ENCODE peak calls at places on chromosome 1, in four cellular contexts. One of them, this sample, is unnamed.
A peak's percentile ranks its signal among the peaks of the same experiment; 100 is the strongest.

GRCh38 chr1:15592285-15592684 is 7.4 kb upstream of the AGMAT start:
- DNase-seq in AG09319: no peak
- DNase-seq in nephron progenitor cell: no peak
- DNase-seq in suprapubic skin: no peak
- DNase-seq in this sample: no peak

GRCh38 chr1:212950243-212951057 is at the start of gene VASH2:
- DNase-seq in AG09319: peak; percentile 16
- DNase-seq in nephron progenitor cell: peak; percentile 90
- DNase-seq in suprapubic skin: peak; percentile 91
- DNase-seq in this sample: peak; percentile 96

GRCh38 chr1:226474443-226475111 is 66.7 kb upstream of the PARP1 start:
- DNase-seq in AG09319: no peak
- DNase-seq in nephron progenitor cell: no peak
- DNase-seq in suprapubic skin: no peak
- DNase-seq in this sample: peak; percentile 15

GRCh38 chr1:246597340-246597739 is 31.1 kb downstream of the CNST start:
- DNase-seq in AG09319: peak; percentile 69
- DNase-seq in nephron progenitor cell: no peak
- DNase-seq in suprapubic skin: peak; percentile 70
- DNase-seq in this sample: no peak

GRCh38 chr1:156704166-156704711 is 1.1 kb downstream of the CRABP2 start:
- DNase-seq in AG09319: no peak
- DNase-seq in nephron progenitor cell: no peak
- DNase-seq in suprapubic skin: no peak
- DNase-seq in this sample: no peak

GRCh38 chr1:111448482-111448917 is 556 bp downstream of the WDR77 start:
- DNase-seq in AG09319: no peak
- DNase-seq in nephron progenitor cell: no peak
- DNase-seq in suprapubic skin: no peak
- DNase-seq in this sample: no peak

GRCh38 chr1:152473887-152474537 is 36.6 kb upstream of the LCE5A start:
- DNase-seq in AG09319: no peak
- DNase-seq in nephron progenitor cell: no peak
- DNase-seq in suprapubic skin: no peak
- DNase-seq in this sample: no peak

GRCh38 chr1:201252833-201253810 is 30.2 kb upstream of the PKP1 start:
- DNase-seq in AG09319: no peak
- DNase-seq in nephron progenitor cell: no peak
- DNase-seq in suprapubic skin: no peak
- DNase-seq in this sample: peak; percentile 83

GRCh38 chr1:244338996-244339692 is 112.6 kb downstream of the ADSS2 start:
- DNase-seq in AG09319: no peak
- DNase-seq in nephron progenitor cell: no peak
- DNase-seq in suprapubic skin: no peak
- DNase-seq in this sample: no peak

DNA sequence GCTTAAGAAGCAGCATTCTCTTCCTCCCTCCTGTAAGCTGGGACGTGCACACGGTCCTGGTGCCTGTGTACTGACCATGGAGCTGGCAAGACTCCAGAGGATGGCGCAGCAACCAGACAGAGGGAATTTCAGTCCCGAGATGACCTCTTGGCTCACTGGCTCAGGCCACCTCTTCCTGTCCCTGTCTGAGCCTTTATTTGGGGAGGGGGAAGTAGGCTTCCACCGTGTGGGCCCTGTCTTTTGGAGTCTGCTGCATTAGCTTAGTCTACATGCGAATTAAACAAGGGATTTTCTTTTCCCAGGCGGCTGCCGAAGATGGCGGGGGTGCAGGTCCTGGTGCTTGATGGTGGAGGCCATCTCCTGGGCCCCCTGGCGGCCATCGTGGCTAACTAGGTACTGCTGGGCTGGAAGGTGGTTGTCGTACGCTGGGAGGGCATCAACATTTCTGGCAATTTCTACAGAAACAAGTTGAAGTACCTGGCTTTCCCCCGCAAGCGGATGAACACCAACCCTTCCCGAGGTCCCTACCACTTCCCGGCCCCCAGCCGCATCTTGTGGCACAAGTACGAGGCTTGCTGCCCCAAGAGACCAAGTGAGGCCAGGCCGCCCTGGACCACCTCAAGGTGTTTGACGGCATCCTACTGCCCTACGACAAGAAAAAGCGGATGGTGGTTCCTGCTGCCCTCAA is 10.2 kb downstream of the IL24 start:
- DNase-seq in AG09319: no peak
- DNase-seq in nephron progenitor cell: peak; percentile 40
- DNase-seq in suprapubic skin: no peak
- DNase-seq in this sample: peak; percentile 91
- TF ChIP-seq CTCF in AG09319: no peak
- TF ChIP-seq CTCF in nephron progenitor cell: peak; percentile 28
- TF ChIP-seq CTCF in suprapubic skin: no peak
- TF ChIP-seq CTCF in this sample: peak; percentile 93

GRCh38 chr1:181918893-181919728 is 142.4 kb downstream of the ZNF648 start:
- DNase-seq in AG09319: no peak
- DNase-seq in nephron progenitor cell: peak; percentile 23
- DNase-seq in suprapubic skin: no peak
- DNase-seq in this sample: peak; percentile 4
- TF ChIP-seq CTCF in AG09319: no peak
- TF ChIP-seq CTCF in nephron progenitor cell: no peak
- TF ChIP-seq CTCF in suprapubic skin: no peak
- TF ChIP-seq CTCF in this sample: no peak

GRCh38 chr1:155140630-155140953 is 261 bp upstream of the DPM3 start:
- DNase-seq in AG09319: no peak
- DNase-seq in nephron progenitor cell: no peak
- DNase-seq in suprapubic skin: no peak
- DNase-seq in this sample: no peak

GRCh38 chr1:155139895-155140629 is at the start of gene DPM3:
- DNase-seq in AG09319: no peak
- DNase-seq in nephron progenitor cell: peak; percentile 88
- DNase-seq in suprapubic skin: peak; percentile 95
- DNase-seq in this sample: peak; percentile 98

GRCh38 chr1:155141799-155142198 is 1.5 kb upstream of the DPM3 start:
- DNase-seq in AG09319: no peak
- DNase-seq in nephron progenitor cell: no peak
- DNase-seq in suprapubic skin: peak; percentile 42
- DNase-seq in this sample: no peak

GRCh38 chr1:155145491-155145890 is 5.2 kb upstream of the DPM3 start:
- DNase-seq in AG09319: no peak
- DNase-seq in nephron progenitor cell: no peak
- DNase-seq in suprapubic skin: no peak
- DNase-seq in this sample: no peak
- TF ChIP-seq CTCF in AG09319: no peak
- TF ChIP-seq CTCF in nephron progenitor cell: no peak
- TF ChIP-seq CTCF in suprapubic skin: no peak
- TF ChIP-seq CTCF in this sample: peak; percentile 14

GRCh38 chr1:31182352-31182751 is 57.3 kb downstream of the NKAIN1 start:
- DNase-seq in AG09319: peak; percentile 59
- DNase-seq in nephron progenitor cell: peak; percentile 95
- DNase-seq in suprapubic skin: peak; percentile 81
- DNase-seq in this sample: no peak
- TF ChIP-seq CTCF in AG09319: peak; percentile 34
- TF ChIP-seq CTCF in nephron progenitor cell: no peak
- TF ChIP-seq CTCF in suprapubic skin: no peak
- TF ChIP-seq CTCF in this sample: no peak

GRCh38 chr1:23152966-23153684 is 15.5 kb downstream of the LUZP1 start:
- DNase-seq in AG09319: no peak
- DNase-seq in nephron progenitor cell: no peak
- DNase-seq in suprapubic skin: no peak
- DNase-seq in this sample: no peak
- TF ChIP-seq CTCF in AG09319: no peak
- TF ChIP-seq CTCF in nephron progenitor cell: no peak
- TF ChIP-seq CTCF in suprapubic skin: no peak
- TF ChIP-seq CTCF in this sample: no peak

This sample was measured in WERI-Rb-1.